ENCODE peak calls at places on chromosomes 16 and 17, in ten cellular contexts. Y is HEK293T; D is naive thymus-derived CD8-positive, alpha-beta T cell; M is astrocyte; U is anterior cingulate cortex; K is stimulated activated CD4-positive, alpha-beta T cell treated with anti-CD3 and anti-CD28 coated beads, Interleukin-12 subunit alpha, Interleukin-12 subunit beta, amount 100 ng/mL, for 24 hours; L is IMR-90; A is HS-5; H is NCI-H1105 treated with DMSO at 0.1 percent for 48 hours; E is NCI-H1092. T is an unnamed sample.

GRCh38 chr17:48561894-48562810 is 16.0 kb downstream of the HOXB4 start:
- DNase-seq in Y (peak; percentile 62), D (no peak), M (no peak), U (no peak), K (no peak), L (peak; percentile 68), A (no peak), H (no peak), E (no peak), T (no peak)

GRCh38 chr16:55120408-55120807 is 189.7 kb downstream of the IRX5 start:
- DNase-seq in Y (peak; percentile 22), D (no peak), M (no peak), U (no peak), K (no peak), L (no peak), A (no peak), H (peak; percentile 29), E (no peak), T (no peak)

GRCh38 chr16:56776562-56776961 is 46.6 kb downstream of the NUP93 start:
- DNase-seq in Y (no peak), D (no peak), M (no peak), U (no peak), K (no peak), L (no peak), A (no peak), H (peak; percentile 9), E (peak; percentile 16), T (no peak)

GRCh38 chr17:50055055-50055425 is 870 bp upstream of the ITGA3 start:
- DNase-seq in Y (no peak), D (no peak), M (peak; percentile 21), U (no peak), K (no peak), L (no peak), A (no peak), H (peak; percentile 68), E (no peak), T (peak; percentile 80)

GRCh38 chr16:2365895-2366294 is 25.4 kb upstream of the ABCA3 start:
- DNase-seq in Y (no peak), D (no peak), M (peak; percentile 81), U (no peak), K (no peak), L (peak; percentile 70), A (peak; percentile 10), H (no peak), E (no peak), T (peak; percentile 85)

GRCh38 chr17:78831688-78832540 is 8.7 kb downstream of the USP36 start:
- DNase-seq in Y (no peak), D (no peak), M (no peak), U (no peak), K (no peak), L (no peak), A (no peak), H (no peak), E (no peak), T (peak; percentile 32)

GRCh38 chr17:36938566-36939058 is 1.3 kb downstream of the LHX1 start:
- DNase-seq in Y (no peak), D (no peak), M (no peak), U (no peak), K (no peak), L (no peak), A (no peak), H (no peak), E (no peak), T (peak; percentile 83)

GRCh38 chr17:37693328-37693727 is 50.1 kb upstream of the DDX52 start:
- DNase-seq in Y (no peak), D (no peak), M (no peak), U (no peak), K (no peak), L (no peak), A (no peak), H (no peak), E (no peak), T (peak; percentile 36)

GRCh38 chr16:53892155-53892554 is 188.2 kb downstream of the FTO start:
- DNase-seq in Y (peak; percentile 64), D (peak; percentile 16), M (peak; percentile 57), U (peak; percentile 22), K (no peak), L (peak; percentile 81), A (peak; percentile 67), H (peak; percentile 74), E (peak; percentile 40), T (peak; percentile 43)

GRCh38 chr17:50346313-50347086 is 574 bp downstream of the XYLT2 start:
- DNase-seq in Y (peak; percentile 41), D (peak; percentile 43), M (no peak), U (peak; percentile 46), K (peak; percentile 23), L (no peak), A (no peak), H (no peak), E (no peak), T (peak; percentile 93)

GRCh38 chr17:30405161-30405560 is 26.4 kb downstream of the CPD start:
- DNase-seq in Y (no peak), D (no peak), M (no peak), U (no peak), K (no peak), L (no peak), A (no peak), H (no peak), E (no peak), T (no peak)

GRCh38 chr17:44780845-44781480 is 22.2 kb downstream of the ADAM11 start:
- DNase-seq in Y (no peak), D (no peak), M (no peak), U (no peak), K (no peak), L (no peak), A (no peak), H (no peak), E (no peak), T (peak; percentile 30)

GRCh38 chr17:27907976-27908558 is 14.9 kb upstream of the LYRM9 start:
- DNase-seq in Y (no peak), D (no peak), M (no peak), U (no peak), K (no peak), L (no peak), A (no peak), H (no peak), E (no peak), T (no peak)

GRCh38 chr17:385195-385835 is 32.7 kb upstream of the RPH3AL start:
- DNase-seq in Y (peak; percentile 42), D (no peak), M (no peak), U (no peak), K (no peak), L (no peak), A (no peak), H (no peak), E (no peak), T (peak; percentile 88)

T was measured in osteoblast.